ENCODE peak calls at places on chromosomes 4 and X, in five cellular contexts. One of them, this sample, is unnamed.

GRCh38 chrX:72620550-72621145 is 48.0 kb upstream of the HDAC8 start:
- DNase-seq in adrenal gland: peak; percentile 89
- DNase-seq in left lung: peak; percentile 10
- DNase-seq in BJ: peak; percentile 27
- DNase-seq in GM10248: no peak
- DNase-seq in this sample: no peak

GRCh38 chr4:186144596-186145569 is 40.4 kb downstream of the FAM149A start:
- DNase-seq in adrenal gland: peak; percentile 84
- DNase-seq in left lung: peak; percentile 83
- DNase-seq in GM10248: no peak
- DNase-seq in BJ: no peak
- DNase-seq in this sample: peak; percentile 69

GRCh38 chr4:174260099-174260498 is 23.4 kb downstream of the FBXO8 start:
- DNase-seq in left lung: no peak
- DNase-seq in BJ: peak; percentile 20
- DNase-seq in GM10248: no peak
- DNase-seq in adrenal gland: no peak
- DNase-seq in this sample: no peak

GRCh38 chr4:25160714-25161598 is 707 bp upstream of the SEPSECS start:
- DNase-seq in left lung: no peak
- DNase-seq in GM10248: no peak
- DNase-seq in adrenal gland: no peak
- DNase-seq in BJ: no peak
- DNase-seq in this sample: no peak

GRCh38 chr4:85498068-85498733 is 23.3 kb downstream of the ARHGAP24 start:
- DNase-seq in left lung: no peak
- DNase-seq in adrenal gland: peak; percentile 64
- DNase-seq in GM10248: peak; percentile 49
- DNase-seq in BJ: peak; percentile 47
- DNase-seq in this sample: peak; percentile 44

GRCh38 chr4:159390648-159391047 is 287.8 kb downstream of the RAPGEF2 start:
- DNase-seq in adrenal gland: no peak
- DNase-seq in left lung: no peak
- DNase-seq in GM10248: no peak
- DNase-seq in BJ: peak; percentile 47
- DNase-seq in this sample: no peak

GRCh38 chrX:68112321-68112720 is 321.0 kb downstream of the OPHN1 start:
- DNase-seq in adrenal gland: no peak
- DNase-seq in BJ: no peak
- DNase-seq in left lung: no peak
- DNase-seq in GM10248: no peak
- DNase-seq in this sample: no peak

GRCh38 chr4:189659302-189659701 is 281.4 kb upstream of the FRG1 start:
- DNase-seq in adrenal gland: no peak
- DNase-seq in GM10248: no peak
- DNase-seq in BJ: no peak
- DNase-seq in left lung: no peak
- DNase-seq in this sample: no peak

GRCh38 chrX:107000013-107000515 is at the start of gene MORC4:
- DNase-seq in adrenal gland: peak; percentile 91
- DNase-seq in GM10248: peak; percentile 33
- DNase-seq in BJ: no peak
- DNase-seq in left lung: peak; percentile 87
- DNase-seq in this sample: peak; percentile 45

GRCh38 chr4:67106846-67107467 is 438.3 kb downstream of the CENPC start:
- DNase-seq in left lung: no peak
- DNase-seq in BJ: no peak
- DNase-seq in GM10248: no peak
- DNase-seq in adrenal gland: peak; percentile 74
- DNase-seq in this sample: no peak

GRCh38 chr4:139595989-139596679 is 40.1 kb upstream of the SETD7 start:
- DNase-seq in left lung: no peak
- DNase-seq in adrenal gland: no peak
- DNase-seq in GM10248: no peak
- DNase-seq in BJ: no peak
- DNase-seq in this sample: no peak

GRCh38 chrX:12814434-12814833 is 23.2 kb downstream of the PRPS2 start:
- DNase-seq in adrenal gland: peak; percentile 60
- DNase-seq in BJ: no peak
- DNase-seq in GM10248: peak; percentile 57
- DNase-seq in left lung: no peak
- DNase-seq in this sample: peak; percentile 37

GRCh38 chr4:84647307-84647884 is 64.5 kb downstream of the CDS1 start:
- DNase-seq in adrenal gland: no peak
- DNase-seq in BJ: no peak
- DNase-seq in GM10248: no peak
- DNase-seq in left lung: no peak
- DNase-seq in this sample: no peak

DNA sequence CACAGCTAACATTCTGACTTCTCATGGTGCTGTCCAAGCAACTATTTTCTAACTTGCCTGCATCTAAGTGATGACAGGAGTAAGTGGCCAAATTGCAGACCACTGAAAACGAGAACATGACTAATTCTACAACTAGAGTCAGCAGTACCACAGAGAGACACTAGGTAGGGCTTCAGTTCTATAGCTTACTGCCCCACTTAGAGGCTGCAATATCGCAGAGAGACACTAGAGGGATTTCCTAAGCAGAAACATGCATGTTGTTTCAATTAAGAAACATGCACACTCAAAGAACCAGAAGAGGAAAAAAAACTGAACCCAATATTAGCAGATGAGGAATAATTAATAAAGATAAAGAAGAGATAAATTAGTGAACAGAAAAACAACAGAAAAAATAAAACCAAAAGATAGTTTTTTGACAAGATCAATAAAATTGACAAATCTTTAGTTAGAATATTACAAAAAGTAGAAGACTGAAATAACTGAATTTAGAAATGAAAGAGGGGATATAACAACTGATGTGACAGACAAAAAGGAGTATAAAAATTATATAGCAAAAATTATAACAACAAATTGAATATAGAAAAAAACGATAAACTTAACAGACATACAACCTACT is 100.8 kb downstream of the SPIN4 start:
- DNase-seq in adrenal gland: peak; percentile 60
- DNase-seq in BJ: peak; percentile 28
- DNase-seq in GM10248: peak; percentile 24
- DNase-seq in left lung: no peak
- DNase-seq in this sample: peak; percentile 21
- TF ChIP-seq CTCF in adrenal gland: peak; percentile 99
- TF ChIP-seq CTCF in BJ: peak; percentile 79
- TF ChIP-seq CTCF in GM10248: peak; percentile 74
- TF ChIP-seq CTCF in left lung: peak; percentile 83
- TF ChIP-seq CTCF in this sample: peak; percentile 58

GRCh38 chr4:152165146-152165545 is 370.7 kb downstream of the FBXW7 start:
- DNase-seq in left lung: no peak
- DNase-seq in adrenal gland: no peak
- DNase-seq in BJ: peak; percentile 2
- DNase-seq in GM10248: no peak
- DNase-seq in this sample: no peak

GRCh38 chr4:152165851-152166250 is 370.0 kb downstream of the FBXW7 start:
- DNase-seq in adrenal gland: no peak
- DNase-seq in GM10248: no peak
- DNase-seq in left lung: no peak
- DNase-seq in BJ: no peak
- DNase-seq in this sample: no peak

GRCh38 chr4:152162331-152162697 is 373.6 kb downstream of the FBXW7 start:
- DNase-seq in left lung: no peak
- DNase-seq in GM10248: no peak
- DNase-seq in adrenal gland: no peak
- DNase-seq in BJ: no peak
- DNase-seq in this sample: no peak

GRCh38 chr4:152166567-152166966 is 369.3 kb downstream of the FBXW7 start:
- DNase-seq in adrenal gland: no peak
- DNase-seq in BJ: no peak
- DNase-seq in GM10248: no peak
- DNase-seq in left lung: no peak
- DNase-seq in this sample: no peak

DNA sequence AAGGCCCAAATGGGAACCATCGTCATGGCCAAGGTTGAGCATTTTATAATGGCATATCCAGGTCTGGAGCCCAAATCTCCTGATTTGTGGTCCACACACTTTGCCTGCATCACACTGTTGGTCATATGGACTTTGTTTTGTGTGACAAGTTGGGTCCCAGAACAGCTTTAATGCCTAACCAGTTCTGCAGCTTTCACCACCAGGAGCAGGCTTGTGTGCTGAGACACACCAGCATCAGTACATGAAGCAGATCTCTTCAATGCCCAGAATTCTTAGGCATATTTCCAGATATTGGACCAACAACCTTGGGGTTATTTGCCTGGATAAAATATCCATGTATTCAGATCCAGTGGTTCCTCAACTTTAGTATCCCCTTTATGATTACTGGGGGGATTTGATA is 371.3 kb downstream of the FBXW7 start:
- DNase-seq in left lung: no peak
- DNase-seq in adrenal gland: no peak
- DNase-seq in BJ: no peak
- DNase-seq in GM10248: no peak
- DNase-seq in this sample: no peak
- TF ChIP-seq CTCF in left lung: no peak
- TF ChIP-seq CTCF in adrenal gland: no peak
- TF ChIP-seq CTCF in BJ: no peak
- TF ChIP-seq CTCF in GM10248: no peak
- TF ChIP-seq CTCF in this sample: no peak

DNA sequence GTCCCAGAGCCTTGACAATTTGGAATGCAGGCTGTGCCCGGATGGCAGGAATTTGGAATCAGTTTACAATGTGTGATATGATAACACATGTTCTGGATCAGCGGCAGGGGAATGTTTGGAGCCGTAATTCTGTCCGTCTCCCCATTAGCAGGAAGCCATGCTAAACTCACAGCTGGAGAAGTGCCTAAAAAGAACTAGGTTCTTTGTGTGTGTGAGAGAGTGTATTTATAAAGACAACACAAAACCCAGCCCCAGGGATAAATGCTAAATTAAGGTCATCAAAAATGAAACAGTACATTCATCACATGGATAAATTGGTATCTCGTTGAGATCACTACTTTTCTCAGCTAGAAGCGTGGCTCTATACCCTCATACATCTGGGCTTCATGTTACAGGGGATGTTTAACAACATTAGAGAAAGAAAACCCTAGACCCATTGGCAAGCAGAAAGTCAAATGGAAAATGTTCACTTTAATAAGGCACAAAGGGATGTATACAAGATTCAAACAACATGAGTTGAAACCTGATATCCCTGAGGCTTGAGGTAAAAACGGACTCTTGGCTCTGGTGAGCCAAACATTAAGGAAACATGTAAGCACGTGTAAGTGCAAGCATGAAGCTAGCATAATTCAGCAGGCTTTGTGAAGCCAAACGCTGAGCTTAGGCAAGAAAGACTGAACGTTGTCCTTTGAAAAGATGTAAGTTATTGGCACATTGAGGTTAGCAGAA is 18.0 kb upstream of the TMEM131L start:
- DNase-seq in BJ: no peak
- DNase-seq in adrenal gland: no peak
- DNase-seq in GM10248: no peak
- DNase-seq in left lung: no peak
- DNase-seq in this sample: no peak
- TF ChIP-seq CTCF in BJ: no peak
- TF ChIP-seq CTCF in adrenal gland: no peak
- TF ChIP-seq CTCF in GM10248: no peak
- TF ChIP-seq CTCF in left lung: no peak
- TF ChIP-seq CTCF in this sample: no peak

DNA sequence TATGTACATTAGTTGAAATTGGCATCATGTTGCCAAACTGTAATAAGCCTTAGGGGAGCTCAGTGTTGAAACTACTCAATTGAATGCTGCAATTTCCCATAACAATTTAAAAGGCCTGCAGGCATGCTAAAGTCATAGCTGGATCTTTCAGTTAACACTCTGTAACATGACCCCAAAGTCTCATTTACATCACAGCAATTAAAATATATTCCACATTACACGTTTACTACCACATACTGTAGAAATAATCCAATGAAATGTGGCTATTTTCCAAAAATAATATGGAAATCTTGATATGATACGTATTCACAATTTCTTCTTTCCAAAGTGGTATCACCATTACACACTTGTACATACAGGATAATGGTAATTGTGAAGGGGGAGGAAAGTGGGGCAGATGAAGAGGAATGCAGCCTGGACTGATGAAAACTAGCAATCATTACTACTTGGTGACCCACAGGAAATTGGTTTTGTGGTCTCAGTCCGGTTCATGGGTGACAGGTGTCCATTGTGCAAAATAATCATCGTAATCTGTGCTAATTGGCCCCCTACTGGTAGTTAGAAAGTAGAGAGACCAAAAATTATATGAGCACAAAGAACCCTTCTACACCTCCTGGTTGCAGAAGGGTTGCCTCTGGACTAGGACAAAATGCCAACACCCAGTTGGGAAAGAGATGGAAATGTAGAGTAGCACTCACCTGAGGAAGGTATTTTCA is 63.7 kb downstream of the TENM3 start:
- DNase-seq in GM10248: no peak
- DNase-seq in left lung: no peak
- DNase-seq in adrenal gland: no peak
- DNase-seq in BJ: no peak
- DNase-seq in this sample: no peak
- TF ChIP-seq CTCF in GM10248: no peak
- TF ChIP-seq CTCF in left lung: no peak
- TF ChIP-seq CTCF in adrenal gland: peak; percentile 18
- TF ChIP-seq CTCF in BJ: no peak
- TF ChIP-seq CTCF in this sample: no peak

DNA sequence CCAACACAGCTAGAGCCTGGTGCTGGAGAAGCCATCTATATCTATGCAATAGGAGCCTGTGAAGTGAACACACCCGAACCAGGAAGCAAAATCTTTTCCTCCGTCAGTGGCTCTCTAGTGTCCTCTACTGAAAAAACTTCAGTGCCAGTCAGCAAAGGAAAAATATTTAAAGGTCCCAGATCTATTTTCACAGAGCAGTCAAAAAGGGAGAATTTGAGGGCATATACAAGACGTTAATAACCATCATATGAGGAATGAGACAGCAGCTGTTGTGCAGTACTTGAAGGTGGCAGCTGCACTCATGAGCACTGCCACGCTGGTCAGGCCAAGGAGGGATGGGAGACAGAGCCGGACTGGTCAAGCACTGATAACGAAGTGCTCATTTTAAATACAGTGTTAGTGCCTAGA is 14.4 kb downstream of the MCUB start:
- DNase-seq in adrenal gland: no peak
- DNase-seq in BJ: no peak
- DNase-seq in GM10248: no peak
- DNase-seq in left lung: peak; percentile 53
- DNase-seq in this sample: no peak
- TF ChIP-seq CTCF in adrenal gland: no peak
- TF ChIP-seq CTCF in BJ: peak; percentile 9
- TF ChIP-seq CTCF in GM10248: no peak
- TF ChIP-seq CTCF in left lung: no peak
- TF ChIP-seq CTCF in this sample: no peak

DNA sequence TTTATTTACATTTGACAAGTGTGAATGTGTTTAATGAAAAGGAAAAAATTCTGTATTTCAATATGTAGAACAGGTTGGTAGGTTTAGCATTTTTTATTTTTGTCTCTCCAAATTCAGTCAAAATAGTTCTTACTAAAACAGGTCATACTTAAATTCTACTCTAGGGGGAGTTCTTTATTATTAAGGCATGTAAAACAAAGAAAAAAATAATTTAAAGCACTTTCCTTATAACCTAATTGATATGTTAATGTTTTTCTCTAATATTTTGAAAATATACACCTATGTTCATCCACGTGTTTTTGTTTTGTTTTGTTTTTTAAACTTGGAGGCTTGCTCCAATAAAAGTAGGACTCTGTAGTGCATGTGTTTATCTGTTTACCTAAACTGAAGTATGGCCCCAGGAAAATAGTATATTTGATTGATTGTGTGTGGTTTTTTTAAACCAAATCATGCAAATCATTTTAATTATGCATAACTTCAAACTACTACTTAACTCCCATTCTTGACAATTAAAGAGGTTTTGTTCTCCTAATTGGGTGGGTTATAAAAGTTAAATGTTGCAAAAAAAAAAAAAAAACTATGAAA is 562.7 kb downstream of the RPA4 start:
- DNase-seq in BJ: no peak
- DNase-seq in left lung: no peak
- DNase-seq in GM10248: no peak
- DNase-seq in adrenal gland: no peak
- DNase-seq in this sample: no peak
- TF ChIP-seq CTCF in BJ: peak; percentile 18
- TF ChIP-seq CTCF in left lung: no peak
- TF ChIP-seq CTCF in GM10248: no peak
- TF ChIP-seq CTCF in adrenal gland: no peak
- TF ChIP-seq CTCF in this sample: no peak

This sample was measured in GM20000.